ENCODE peak calls at places on chromosomes 12 and 14, in ten cellular contexts. M is pancreas; L is A549; Y is cardiac muscle cell; T is CD8-positive, alpha-beta T cell; C is heart right ventricle; P is brain microvascular endothelial cell; K is endothelial cell of umbilical vein; S is suprapubic skin; R is neural progenitor cell. B is an unnamed sample.

GRCh38 chr12:120466560-120467315 is 2.8 kb downstream of the SRSF9 start:
- DNase-seq in Y (peak), P (peak), L (no peak), R (peak), T (peak), K (peak), M (peak), S (no peak), C (no peak), B (no peak)

GRCh38 chr12:10672231-10672868 is 1.5 kb downstream of the STYK1 start:
- DNase-seq in P (no peak), C (no peak), T (peak), L (no peak), S (no peak), M (no peak), R (no peak), K (no peak), Y (no peak), B (no peak)

GRCh38 chr12:38771871-38772270 is 133.5 kb downstream of the CPNE8 start:
- DNase-seq in T (no peak), C (no peak), M (no peak), K (no peak), S (no peak), R (no peak), P (no peak), Y (peak), L (no peak), B (no peak)

GRCh38 chr14:102893452-102893851 is 29.0 kb upstream of the AMN start:
- DNase-seq in Y (peak), S (peak), P (peak), L (no peak), K (no peak), R (no peak), T (no peak), C (no peak), M (no peak), B (peak)

GRCh38 chr12:130582286-130582685 is 133.8 kb downstream of the RIMBP2 start:
- DNase-seq in M (no peak), C (no peak), S (no peak), Y (no peak), R (no peak), K (no peak), L (no peak), P (no peak), T (no peak), B (no peak)

GRCh38 chr12:56991319-56991906 is 14.9 kb downstream of the ZBTB39 start:
- DNase-seq in S (no peak), K (peak), C (peak), M (no peak), T (no peak), R (no peak), L (no peak), P (no peak), Y (peak), B (no peak)

GRCh38 chr14:63672417-63673180 is 30.9 kb upstream of the WDR89 start:
- DNase-seq in S (no peak), M (no peak), Y (no peak), K (no peak), L (no peak), P (no peak), C (no peak), R (no peak), T (no peak), B (no peak)

GRCh38 chr14:76473381-76474263 is 97.7 kb downstream of the ESRRB start:
- DNase-seq in M (no peak), C (peak), R (peak), S (no peak), K (no peak), T (no peak), Y (peak), P (no peak), L (no peak), B (no peak)

GRCh38 chr14:65412881-65413738 is 580 bp downstream of the FUT8 start:
- DNase-seq in L (peak), P (peak), T (peak), K (peak), M (peak), R (peak), Y (peak), S (peak), C (no peak), B (peak)

GRCh38 chr12:100141998-100142850 is 450 bp downstream of the BLTP3B start:
- DNase-seq in L (no peak), K (no peak), P (peak), C (peak), M (peak), R (peak), T (peak), Y (no peak), S (peak), B (peak)

GRCh38 chr14:22375321-22375930 is 213.6 kb downstream of the DAD1 start:
- DNase-seq in C (no peak), R (peak), L (peak), P (peak), S (no peak), Y (peak), T (no peak), K (peak), M (no peak), B (no peak)

GRCh38 chr12:116604883-116605641 is 45.9 kb downstream of the MAP1LC3B2 start:
- DNase-seq in Y (peak), C (no peak), K (no peak), L (no peak), T (no peak), R (no peak), M (no peak), S (no peak), P (no peak), B (no peak)
- H3K4me3 ChIP-seq in Y (no peak), C (no peak), K (no peak), L (no peak), T (no peak), R (no peak), M (no peak), S (no peak), P (no peak), B (peak)

DNA sequence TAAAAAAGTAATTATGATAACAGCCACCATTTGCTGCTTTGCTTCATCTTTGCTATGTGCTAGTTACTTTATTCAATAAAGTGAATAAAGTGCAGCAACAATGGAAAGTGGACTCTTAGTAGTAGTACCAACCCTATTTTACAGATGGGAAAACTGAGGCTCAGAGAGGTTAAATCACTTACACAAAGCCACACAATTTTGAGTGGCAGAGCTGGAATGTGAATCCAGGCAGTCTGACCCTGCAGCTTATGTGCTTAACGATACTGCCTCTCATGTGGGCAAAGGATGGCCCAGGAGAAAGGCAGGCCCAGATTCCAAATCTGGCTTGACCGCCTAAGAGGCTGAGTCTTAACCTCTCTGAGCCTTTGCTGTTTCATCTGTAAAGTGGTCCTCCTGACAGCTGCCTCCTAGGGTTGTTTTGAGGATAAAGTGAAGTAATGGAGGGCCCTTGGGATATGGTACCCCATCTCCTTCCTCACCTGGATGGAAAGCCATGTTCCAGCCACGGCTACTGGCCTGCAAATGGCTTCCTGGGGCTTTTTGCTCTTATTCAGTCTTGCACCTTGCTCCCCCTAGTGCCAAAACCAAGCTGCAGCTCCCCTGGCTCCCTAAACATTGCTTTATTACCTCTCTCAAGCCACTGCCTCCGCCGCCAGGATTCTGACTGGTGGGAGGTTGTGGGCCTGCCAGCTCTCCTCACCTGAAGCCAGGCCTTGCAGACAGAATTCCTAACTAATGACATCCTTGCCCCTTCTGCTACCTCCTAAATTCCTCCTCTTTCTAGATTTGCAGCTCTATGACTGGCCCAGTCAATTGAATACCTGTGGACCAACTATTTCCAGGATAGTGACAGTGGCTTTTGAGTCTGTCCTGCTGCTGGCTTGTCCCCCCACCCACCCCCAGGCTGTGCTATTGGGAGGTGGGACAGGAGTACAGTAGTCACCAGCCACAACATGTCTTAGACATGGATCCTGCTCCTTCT is 283.3 kb upstream of the PWP1 start:
- DNase-seq in C (peak), L (peak), P (peak), T (peak), M (peak), Y (peak), K (peak), R (peak), S (no peak), B (no peak)
- TF ChIP-seq CTCF in C (peak), L (peak), P (peak), T (peak), M (no peak), Y (peak), K (peak), R (peak), S (peak), B (peak)

GRCh38 chr14:91373591-91374245 is 43.9 kb downstream of the CCDC88C start:
- DNase-seq in L (no peak), S (no peak), M (no peak), Y (no peak), K (peak), T (peak), P (no peak), R (no peak), C (no peak), B (no peak)

GRCh38 chr14:91371990-91372375 is 45.6 kb downstream of the CCDC88C start:
- DNase-seq in L (no peak), R (no peak), C (no peak), M (no peak), S (no peak), P (no peak), K (no peak), Y (no peak), T (no peak), B (peak)

GRCh38 chr14:91371011-91371989 is 46.3 kb downstream of the CCDC88C start:
- DNase-seq in K (no peak), L (no peak), C (no peak), S (no peak), P (no peak), Y (no peak), M (no peak), R (no peak), T (no peak), B (no peak)

GRCh38 chr14:91374287-91374880 is 43.2 kb downstream of the CCDC88C start:
- DNase-seq in R (peak), C (no peak), M (no peak), L (no peak), S (no peak), Y (no peak), P (no peak), T (no peak), K (peak), B (no peak)

GRCh38 chr14:91372680-91373495 is 44.7 kb downstream of the CCDC88C start:
- DNase-seq in S (no peak), Y (no peak), K (peak), L (no peak), M (no peak), T (peak), P (no peak), R (no peak), C (no peak), B (no peak)
- H3K27ac ChIP-seq in S (no peak), Y (no peak), K (peak), L (no peak), M (no peak), T (peak), P (no peak), R (peak), C (peak), B (no peak)

GRCh38 chr12:104957388-104958008 is 592 bp downstream of the SLC41A2 start:
- DNase-seq in T (peak), L (peak), C (peak), K (peak), R (no peak), S (peak), M (no peak), P (no peak), Y (no peak), B (no peak)
- H3K4me3 ChIP-seq in T (peak), L (peak), C (peak), K (peak), R (peak), S (peak), M (peak), P (peak), Y (peak), B (peak)

DNA sequence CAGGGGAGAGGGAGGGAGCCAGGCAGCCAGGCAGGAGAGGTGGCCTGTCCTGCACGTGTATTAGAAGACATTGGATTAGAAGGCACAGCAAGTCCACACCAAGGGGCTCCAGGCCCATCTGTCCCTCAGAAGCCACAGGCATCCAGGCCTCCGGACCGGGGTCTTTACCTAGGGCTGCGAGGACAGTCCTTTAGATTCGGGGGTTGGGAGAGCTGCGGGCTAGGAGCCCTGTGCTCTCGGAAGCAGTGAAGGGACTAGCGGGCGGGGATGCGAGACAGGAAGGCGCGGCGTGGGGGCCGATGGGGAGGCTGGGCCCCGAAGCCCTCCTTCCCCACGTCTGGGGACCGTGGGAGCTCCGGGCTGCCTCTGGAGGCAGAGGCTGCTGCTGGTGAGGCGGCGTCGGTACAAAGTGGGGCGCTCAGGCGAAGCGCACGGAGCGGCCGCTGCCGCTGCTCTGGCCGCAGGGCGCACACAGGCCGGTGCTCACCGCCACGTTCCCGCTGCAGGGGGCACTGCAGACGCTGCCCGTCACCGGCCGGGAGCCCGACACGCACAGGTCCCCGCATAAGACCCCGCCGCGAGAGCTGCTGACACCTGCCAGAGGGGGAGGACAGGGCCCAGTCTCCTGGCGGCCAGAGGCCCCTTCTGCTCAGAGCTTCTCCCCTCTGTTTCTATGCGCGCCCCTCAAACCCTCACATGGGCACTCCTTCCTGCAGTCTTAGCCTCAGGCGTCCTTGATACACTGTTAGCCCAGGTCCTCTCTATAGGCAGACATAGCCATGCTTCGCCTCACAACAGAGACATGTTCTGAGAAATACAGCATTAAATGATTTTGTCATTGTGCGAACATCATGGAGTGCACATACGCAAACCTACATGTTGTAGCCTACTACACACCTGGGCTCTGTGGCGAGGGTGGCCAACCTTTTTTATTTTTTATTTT is 17.3 kb downstream of the KRT7 start:
- DNase-seq in Y (no peak), M (peak), R (peak), P (no peak), T (no peak), S (peak), C (no peak), K (no peak), L (no peak), B (no peak)
- TF ChIP-seq CTCF in Y (peak), M (no peak), R (peak), P (no peak), T (no peak), S (no peak), C (peak), K (peak), L (peak), B (no peak)